ENCODE peak calls at places on chromosome 16, in four cellular contexts. F is PC-3, Z is adrenal gland, H is pancreas. L is an unnamed sample. For H3K4me1, the result is how much of the 10 kb centered on the place peaks cover.

GRCh38 chr16:89026121-89026612 is 49.2 kb upstream of the CBFA2T3 start:
- DNase-seq in F (peak), Z (no peak), H (no peak), L (no peak)

GRCh38 chr16:11797957-11798299 is 870 bp upstream of the ZC3H7A start:
- DNase-seq in Z (no peak), H (no peak), F (peak), L (no peak)

GRCh38 chr16:11576427-11577289 is 10.1 kb downstream of the LITAF start:
- DNase-seq in Z (no peak), F (peak), H (no peak), L (peak)

GRCh38 chr16:19882641-19883040 is 2.0 kb downstream of the GPRC5B start:
- DNase-seq in F (no peak), H (no peak), Z (no peak), L (no peak)

GRCh38 chr16:13036600-13036999 is 135.2 kb downstream of the SHISA9 start:
- DNase-seq in H (peak), Z (no peak), F (peak), L (peak)

GRCh38 chr16:88479795-88480760 is 27.0 kb downstream of the ZFPM1 start:
- DNase-seq in H (no peak), F (no peak), Z (no peak), L (no peak)

GRCh38 chr16:3101018-3101840 is 2.1 kb upstream of the ZSCAN10 start:
- DNase-seq in F (peak), H (no peak), Z (no peak), L (no peak)

GRCh38 chr16:11234884-11235702 is 20.9 kb downstream of the SOCS1 start:
- DNase-seq in H (no peak), Z (no peak), F (no peak), L (no peak)

GRCh38 chr16:75088226-75088625 is 28.4 kb downstream of the LDHD start:
- DNase-seq in H (no peak), F (no peak), Z (no peak), L (no peak)

GRCh38 chr16:81526935-81527334 is 82.3 kb downstream of the CMIP start:
- DNase-seq in H (peak), F (no peak), Z (peak), L (no peak)

GRCh38 chr16:1101133-1101532 is 5.1 kb upstream of the C1QTNF8 start:
- DNase-seq in Z (no peak), F (no peak), H (no peak), L (no peak)

GRCh38 chr16:79599837-79600635 is 501 bp downstream of the MAF start:
- DNase-seq in Z (peak), H (peak), F (no peak), L (no peak)

GRCh38 chr16:79600636-79601091 is at the start of gene MAF:
- DNase-seq in F (peak), Z (peak), H (peak), L (peak)

GRCh38 chr16:79601092-79601977 is 798 bp upstream of the MAF start:
- DNase-seq in H (peak), Z (peak), F (no peak), L (peak)

GRCh38 chr16:79602615-79603014 is 2.1 kb upstream of the MAF start:
- DNase-seq in F (no peak), Z (no peak), H (no peak), L (no peak)

DNA sequence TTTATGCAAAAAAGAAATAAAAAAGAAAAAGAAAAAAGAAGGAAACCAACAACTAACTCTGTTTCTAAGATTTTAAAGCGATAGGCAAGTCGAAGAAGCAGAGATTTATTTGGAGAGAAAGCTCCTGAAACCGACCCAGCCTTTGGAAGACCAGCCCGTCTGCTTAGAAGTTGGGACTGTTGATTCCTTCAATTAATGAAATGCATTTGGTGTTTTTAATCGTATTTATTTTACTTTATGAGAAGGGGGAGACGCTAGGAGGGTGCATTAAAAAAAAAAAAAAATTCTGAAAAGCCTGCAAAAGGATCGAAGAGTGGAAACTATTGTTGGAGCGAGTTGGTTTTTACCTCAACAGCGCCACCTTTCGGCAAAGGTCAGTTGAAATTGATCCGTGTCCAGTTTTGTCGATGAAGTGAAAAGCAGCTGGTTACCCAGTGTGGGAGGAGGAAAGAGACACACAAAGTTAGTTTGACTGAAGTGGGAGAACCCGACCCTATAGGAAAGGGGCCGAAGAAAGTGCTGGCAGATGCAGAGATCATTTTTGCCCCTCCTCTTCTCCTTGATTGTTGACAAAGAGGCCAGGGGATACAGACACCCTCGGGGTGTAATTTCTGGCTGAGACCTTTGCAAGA is 1.6 kb upstream of the MAF start:
- DNase-seq in F (peak), H (peak), Z (peak), L (peak)
- H3K4me1 ChIP-seq in F (under half), H (under half), Z (under half), L (under half)

DNA sequence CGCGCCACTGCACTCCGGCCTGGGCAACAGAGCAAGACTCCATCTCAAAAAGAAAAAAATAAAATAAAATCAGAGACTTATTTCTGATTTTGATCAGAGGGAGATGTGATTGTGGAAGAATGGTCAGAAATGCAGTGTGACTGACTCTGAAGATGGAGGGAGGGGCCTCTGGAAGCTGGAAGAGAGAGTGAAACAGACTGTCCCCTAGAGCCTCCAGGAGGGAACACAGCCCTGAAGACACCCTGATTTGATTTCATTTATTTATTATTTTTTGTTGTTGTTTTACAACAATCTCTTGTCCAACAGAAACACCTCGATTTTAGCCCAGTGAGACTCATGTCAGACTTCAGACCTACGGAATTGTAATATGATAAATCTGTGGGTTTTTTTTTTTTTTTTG is 26.1 kb downstream of the BCL7C start:
- DNase-seq in H (no peak), F (peak), Z (no peak), L (no peak)
- TF ChIP-seq CTCF in H (no peak), F (peak), Z (no peak), L (peak)

GRCh38 chr16:78815713-78816112 is 716.3 kb downstream of the WWOX start:
- DNase-seq in H (no peak), F (no peak), Z (no peak), L (no peak)

GRCh38 chr16:78809535-78809934 is 710.1 kb downstream of the WWOX start:
- DNase-seq in H (no peak), F (no peak), Z (no peak), L (no peak)

GRCh38 chr16:78812582-78812981 is 713.1 kb downstream of the WWOX start:
- DNase-seq in H (no peak), F (no peak), Z (no peak), L (no peak)

GRCh38 chr16:78813917-78814316 is 714.5 kb downstream of the WWOX start:
- DNase-seq in F (no peak), H (no peak), Z (no peak), L (no peak)

GRCh38 chr16:78811247-78811646 is 711.8 kb downstream of the WWOX start:
- DNase-seq in F (no peak), H (no peak), Z (no peak), L (no peak)
- H3K4me1 ChIP-seq in F (under half), H (under half), Z (under half), L (under half)

GRCh38 chr16:85396879-85397871 is 215.9 kb upstream of the GSE1 start:
- DNase-seq in H (peak), F (no peak), Z (peak), L (peak)
- TF ChIP-seq CTCF in H (no peak), F (no peak), Z (no peak), L (peak)

DNA sequence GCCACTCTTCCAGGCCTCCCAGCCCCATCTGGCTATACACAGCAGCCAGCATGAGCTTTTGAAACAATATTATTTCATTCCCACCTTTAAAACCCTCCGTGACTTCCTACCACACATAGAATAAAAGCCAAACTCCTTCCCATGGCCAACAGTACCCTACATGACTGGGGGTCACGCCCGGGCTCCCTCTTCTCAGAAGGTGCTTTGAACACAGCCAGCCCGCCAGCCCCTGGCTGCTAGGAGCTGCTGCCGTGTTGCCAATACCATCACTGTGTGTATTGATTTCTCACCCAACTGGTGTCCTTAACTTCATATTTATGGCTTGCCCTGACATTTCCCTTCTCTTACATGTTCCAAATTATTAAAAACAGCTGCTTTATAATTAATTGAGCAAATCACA is 111.2 kb downstream of the GNAO1 start:
- DNase-seq in Z (no peak), H (no peak), F (no peak), L (no peak)
- H3K4me1 ChIP-seq in Z (under half), H (under half), F (under half), L (under half)

GRCh38 chr16:49592507-49593422 is 219.2 kb downstream of the C16orf78 start:
- DNase-seq in Z (peak), F (peak), H (no peak), L (no peak)
- TF ChIP-seq CTCF in Z (peak), F (peak), H (peak), L (peak)

GRCh38 chr16:85453701-85454100 is 159.4 kb upstream of the GSE1 start:
- DNase-seq in F (no peak), Z (no peak), H (no peak), L (no peak)

GRCh38 chr16:85454171-85454883 is 158.8 kb upstream of the GSE1 start:
- DNase-seq in H (peak), Z (no peak), F (no peak), L (peak)

GRCh38 chr16:85457366-85457765 is 155.8 kb upstream of the GSE1 start:
- DNase-seq in Z (no peak), F (peak), H (no peak), L (no peak)

GRCh38 chr16:85453179-85453678 is 159.9 kb upstream of the GSE1 start:
- DNase-seq in Z (no peak), H (no peak), F (no peak), L (no peak)

DNA sequence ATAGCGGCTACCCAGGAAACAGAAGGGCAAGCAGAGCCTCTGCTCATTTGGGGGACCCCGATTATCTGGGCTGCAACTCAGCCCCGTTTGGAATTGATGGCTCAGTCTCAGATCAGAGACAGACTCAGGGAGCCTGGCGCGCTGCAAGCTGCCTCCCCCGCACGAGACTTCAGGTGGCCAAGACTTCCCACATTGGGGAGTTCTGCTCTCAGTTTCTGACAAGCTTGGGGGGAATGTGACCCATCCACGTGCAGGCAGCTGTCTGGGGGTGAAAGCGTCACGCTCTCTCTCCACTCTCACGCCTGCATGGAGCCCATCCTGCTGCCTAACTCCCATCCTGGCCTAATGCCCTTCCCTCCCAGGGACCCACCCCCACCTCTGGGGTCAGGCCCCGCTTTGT is 157.6 kb upstream of the GSE1 start:
- DNase-seq in F (no peak), Z (no peak), H (no peak), L (no peak)
- H3K4me1 ChIP-seq in F (under half), Z (under half), H (under half), L (under half)

L was measured in Caco-2.